ENCODE peak calls at places on chromosomes 16 and 17, in seven cellular contexts. B is HCT116, X is neural progenitor cell, L is OCI-LY7, Z is SK-N-SH, Q is hepatocyte, J is GM23338. U is an unnamed sample. For H4K20me1, the result is how much of the 10 kb centered on the place peaks cover.

GRCh38 chr17:57747221-57748017 is 2.3 kb upstream of the CCDC182 start:
- DNase-seq in Q (peak), L (peak), J (peak), B (peak), Z (peak), X (peak), U (peak)

GRCh38 chr16:8751481-8752311 is 45.7 kb downstream of the TMEM186 start:
- DNase-seq in L (no peak), J (peak), Q (peak), X (no peak), Z (no peak), B (peak), U (peak)

GRCh38 chr17:29138991-29139682 is 41.1 kb downstream of the MYO18A start:
- DNase-seq in J (no peak), Z (no peak), B (no peak), Q (no peak), X (no peak), L (peak), U (no peak)

GRCh38 chr17:71870546-71870862 is 250.3 kb upstream of the SOX9 start:
- DNase-seq in Z (peak), X (peak), J (no peak), B (no peak), Q (no peak), L (no peak), U (no peak)

GRCh38 chr16:65312071-65312470 is 190.2 kb upstream of the CDH11 start:
- DNase-seq in Q (no peak), J (no peak), B (no peak), X (no peak), Z (no peak), L (no peak), U (peak)

GRCh38 chr17:2693561-2694380 is 17.8 kb downstream of the CLUH start:
- DNase-seq in Z (peak), Q (no peak), X (no peak), J (no peak), L (no peak), B (no peak), U (no peak)

GRCh38 chr16:84718-85452 is 6.9 kb downstream of the MPG start:
- DNase-seq in L (peak), Q (no peak), Z (no peak), J (no peak), B (no peak), X (no peak), U (peak)

GRCh38 chr16:67170948-67171649 is 761 bp downstream of the NOL3 start:
- DNase-seq in J (no peak), Q (no peak), B (no peak), Z (no peak), L (no peak), X (no peak), U (no peak)

GRCh38 chr17:48215583-48216139 is 108.1 kb downstream of the SNX11 start:
- DNase-seq in B (peak), L (no peak), Z (peak), X (peak), J (peak), Q (peak), U (peak)

GRCh38 chr16:85888405-85889331 is 10.3 kb upstream of the IRF8 start:
- DNase-seq in B (no peak), J (no peak), L (peak), X (no peak), Q (no peak), Z (no peak), U (peak)

GRCh38 chr16:84368327-84368996 is at the start of gene ATP2C2:
- DNase-seq in Q (peak), L (no peak), X (peak), Z (peak), B (peak), J (peak), U (peak)

GRCh38 chr17:36933174-36934143 is 3.8 kb upstream of the LHX1 start:
- DNase-seq in B (no peak), L (no peak), J (peak), Z (peak), Q (no peak), X (peak), U (no peak)

GRCh38 chr17:75594499-75595283 is 7.1 kb downstream of the MYO15B start:
- DNase-seq in L (peak), Z (no peak), J (no peak), B (no peak), Q (no peak), X (no peak), U (no peak)
- TF ChIP-seq CTCF in L (peak), Z (no peak), J (no peak), B (no peak), Q (no peak), X (no peak), U (no peak)

GRCh38 chr16:54933281-54934150 is 2.9 kb downstream of the IRX5 start:
- DNase-seq in Q (no peak), J (peak), L (no peak), B (no peak), Z (no peak), X (peak), U (no peak)
- TF ChIP-seq EZH2phosphoT487 in Q (peak), J (peak), L (no peak), B (no peak), Z (no peak), X (peak), U (peak)

GRCh38 chr16:69115361-69115760 is 9.9 kb downstream of the HAS3 start:
- DNase-seq in Q (no peak), J (no peak), X (no peak), L (no peak), Z (no peak), B (no peak), U (no peak)
- H4K20me1 ChIP-seq in Q (under half), J (under half), X (under half), L (under half), Z (under half), B (under half), U (under half)

DNA sequence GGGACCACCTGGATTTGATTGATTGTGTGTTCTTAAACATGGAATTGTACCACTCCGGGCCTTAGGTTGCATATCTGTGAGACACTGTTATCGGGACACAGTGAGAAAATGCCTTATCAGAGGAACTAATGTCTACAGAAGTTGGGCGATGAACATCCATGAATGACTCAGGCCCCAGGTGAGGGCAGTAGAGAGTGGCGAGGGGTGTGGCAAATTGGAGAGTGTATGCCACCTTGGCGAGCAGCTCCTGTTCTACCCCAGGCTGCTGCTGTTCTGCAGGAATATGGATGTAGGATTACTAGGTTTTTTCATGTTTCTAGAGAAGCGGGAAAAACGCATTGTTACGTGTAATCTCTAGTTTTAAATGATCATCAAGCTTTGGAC is 38.8 kb downstream of the CLEC16A start:
- DNase-seq in B (no peak), Q (no peak), Z (no peak), L (peak), X (no peak), J (no peak), U (no peak)
- TF ChIP-seq CTCF in B (peak), Q (no peak), Z (peak), L (peak), X (no peak), J (peak), U (peak)

U was measured in PC-3.